ENCODE peak calls at places on chromosomes 2 and 18, in six cellular contexts. Z is nucleus accumbens, U is NCI-H1105 treated with DMSO at 0.1 percent for 48 hours, O is mesendoderm, E is NCI-H2081, X is brain microvascular endothelial cell. R is an unnamed sample.

GRCh38 chr2:172465417-172466334 is 38.3 kb downstream of the ITGA6 start:
- DNase-seq in Z (peak; percentile 5), U (peak; percentile 85), O (peak; percentile 75), E (peak; percentile 71), X (peak; percentile 80), R (peak; percentile 29)

GRCh38 chr18:58481321-58482180 is 147.3 kb downstream of the ALPK2 start:
- DNase-seq in Z (no peak), U (no peak), O (no peak), E (no peak), X (no peak), R (no peak)

GRCh38 chr18:63627819-63628218 is 16.2 kb downstream of the SERPINB4 start:
- DNase-seq in Z (no peak), U (no peak), O (no peak), E (no peak), X (no peak), R (no peak)

GRCh38 chr2:149431337-149431736 is 101.0 kb downstream of the LYPD6 start:
- DNase-seq in Z (no peak), U (no peak), O (no peak), E (no peak), X (no peak), R (no peak)

GRCh38 chr2:3611136-3611535 is 16.2 kb downstream of the COLEC11 start:
- DNase-seq in Z (no peak), U (no peak), O (no peak), E (no peak), X (no peak), R (no peak)

GRCh38 chr2:168245074-168245825 is 2.1 kb downstream of the STK39 start:
- DNase-seq in Z (no peak), U (no peak), O (no peak), E (no peak), X (no peak), R (no peak)

GRCh38 chr2:218389333-218390150 is 7.5 kb downstream of the SLC11A1 start:
- DNase-seq in Z (no peak), U (no peak), O (no peak), E (no peak), X (no peak), R (no peak)

GRCh38 chr2:2024751-2025481 is 280.6 kb upstream of the PXDN start:
- DNase-seq in Z (no peak), U (no peak), O (peak; percentile 22), E (no peak), X (no peak), R (no peak)

GRCh38 chr18:27114842-27115241 is 70.3 kb downstream of the CHST9 start:
- DNase-seq in Z (no peak), U (no peak), O (peak; percentile 90), E (no peak), X (no peak), R (no peak)

GRCh38 chr2:77232909-77233308 is 289.3 kb downstream of the LRRTM4 start:
- DNase-seq in Z (no peak), U (no peak), O (no peak), E (no peak), X (no peak), R (no peak)

GRCh38 chr18:38576349-38576748 is 1010.8 kb upstream of the CELF4 start:
- DNase-seq in Z (no peak), U (no peak), O (no peak), E (no peak), X (no peak), R (no peak)

GRCh38 chr2:165499131-165499530 is 29.6 kb downstream of the CSRNP3 start:
- DNase-seq in Z (no peak), U (no peak), O (no peak), E (no peak), X (no peak), R (no peak)

GRCh38 chr2:30072250-30072842 is 74.5 kb upstream of the YPEL5 start:
- DNase-seq in Z (no peak), U (peak; percentile 51), O (peak; percentile 88), E (peak; percentile 64), X (peak; percentile 85), R (peak; percentile 39)

GRCh38 chr2:173249661-173250641 is 104.7 kb upstream of the CDCA7 start:
- DNase-seq in Z (no peak), U (peak; percentile 95), O (no peak), E (peak; percentile 99), X (no peak), R (no peak)

GRCh38 chr2:58992062-58992736 is 751.1 kb upstream of the FANCL start:
- DNase-seq in Z (no peak), U (peak; percentile 56), O (peak; percentile 28), E (peak; percentile 15), X (peak; percentile 78), R (no peak)

GRCh38 chr2:18208956-18209355 is 330.5 kb downstream of the KCNS3 start:
- DNase-seq in Z (no peak), U (no peak), O (no peak), E (no peak), X (no peak), R (no peak)

GRCh38 chr2:143877056-143877455 is 642.9 kb downstream of the ZEB2 start:
- DNase-seq in Z (no peak), U (no peak), O (no peak), E (no peak), X (no peak), R (no peak)

GRCh38 chr2:55049794-55050132 is 488 bp downstream of the RTN4 start:
- DNase-seq in Z (no peak), U (no peak), O (no peak), E (peak; percentile 60), X (no peak), R (no peak)

GRCh38 chr2:124983595-124983994 is 958.5 kb downstream of the CNTNAP5 start:
- DNase-seq in Z (no peak), U (no peak), O (no peak), E (no peak), X (no peak), R (no peak)

GRCh38 chr18:13464432-13465125 is 246.0 kb downstream of the LDLRAD4 start:
- DNase-seq in Z (no peak), U (no peak), O (no peak), E (no peak), X (no peak), R (peak; percentile 20)

GRCh38 chr18:76672627-76673026 is 149.7 kb upstream of the ZNF236 start:
- DNase-seq in Z (no peak), U (no peak), O (no peak), E (no peak), X (peak; percentile 16), R (no peak)

GRCh38 chr2:173605994-173606393 is 251.3 kb downstream of the CDCA7 start:
- DNase-seq in Z (no peak), U (no peak), O (no peak), E (no peak), X (no peak), R (no peak)

GRCh38 chr2:39922679-39923416 is 143.8 kb upstream of the THUMPD2 start:
- DNase-seq in Z (no peak), U (no peak), O (no peak), E (no peak), X (no peak), R (no peak)

GRCh38 chr2:102619414-102620319 is at the start of gene SLC9A2:
- DNase-seq in Z (no peak), U (peak; percentile 29), O (peak; percentile 61), E (peak; percentile 12), X (no peak), R (no peak)

GRCh38 chr2:37083873-37084792 is at the start of the genes GPATCH11 and HEATR5B:
- DNase-seq in Z (peak; percentile 89), U (peak; percentile 96), O (peak; percentile 99), E (peak; percentile 98), X (peak; percentile 93), R (peak; percentile 94)

GRCh38 chr18:40868110-40868858 is 1086.8 kb upstream of the PIK3C3 start:
- DNase-seq in Z (no peak), U (no peak), O (no peak), E (no peak), X (peak; percentile 97), R (no peak)

GRCh38 chr2:234366891-234367290 is 130.0 kb downstream of the ARL4C start:
- DNase-seq in Z (no peak), U (peak; percentile 12), O (no peak), E (peak; percentile 16), X (no peak), R (no peak)